ENCODE peak calls at places on chromosomes 5 and 9, in six cellular contexts. One of them, this sample, is unnamed.

GRCh38 chr5:160379485-160379884 is 9.1 kb upstream of the C1QTNF2 start:
- DNase-seq in GM12878: no peak
- DNase-seq in HepG2: no peak
- DNase-seq in HCT116: no peak
- DNase-seq in K562: no peak
- DNase-seq in IMR-90: no peak
- DNase-seq in this sample: no peak

GRCh38 chr5:111411321-111411720 is 101.0 kb downstream of the STARD4 start:
- DNase-seq in K562: no peak
- DNase-seq in GM12878: no peak
- DNase-seq in IMR-90: peak
- DNase-seq in HCT116: no peak
- DNase-seq in HepG2: no peak
- DNase-seq in this sample: no peak

GRCh38 chr9:6944093-6944551 is 186.3 kb downstream of the KDM4C start:
- DNase-seq in HepG2: no peak
- DNase-seq in GM12878: no peak
- DNase-seq in K562: no peak
- DNase-seq in IMR-90: peak
- DNase-seq in HCT116: no peak
- DNase-seq in this sample: no peak

GRCh38 chr5:131148835-131149234 is 16.2 kb downstream of the HINT1 start:
- DNase-seq in GM12878: no peak
- DNase-seq in HCT116: no peak
- DNase-seq in IMR-90: no peak
- DNase-seq in HepG2: no peak
- DNase-seq in K562: no peak
- DNase-seq in this sample: no peak

GRCh38 chr5:14109041-14109747 is 33.9 kb upstream of the TRIO start:
- DNase-seq in IMR-90: peak
- DNase-seq in HCT116: no peak
- DNase-seq in K562: no peak
- DNase-seq in HepG2: no peak
- DNase-seq in GM12878: peak
- DNase-seq in this sample: peak

GRCh38 chr5:145658435-145658834 is 176.7 kb downstream of the PRELID2 start:
- DNase-seq in HepG2: no peak
- DNase-seq in K562: no peak
- DNase-seq in IMR-90: no peak
- DNase-seq in GM12878: no peak
- DNase-seq in HCT116: no peak
- DNase-seq in this sample: no peak

GRCh38 chr5:84088996-84089395 is 295.7 kb downstream of the EDIL3 start:
- DNase-seq in IMR-90: peak
- DNase-seq in HCT116: peak
- DNase-seq in GM12878: no peak
- DNase-seq in HepG2: peak
- DNase-seq in K562: no peak
- DNase-seq in this sample: no peak

GRCh38 chr5:138229387-138229786 is 16.3 kb upstream of the CDC23 start:
- DNase-seq in GM12878: no peak
- DNase-seq in K562: no peak
- DNase-seq in HepG2: no peak
- DNase-seq in IMR-90: no peak
- DNase-seq in HCT116: no peak
- DNase-seq in this sample: no peak

GRCh38 chr5:126004636-126005035 is 418.6 kb upstream of the GRAMD2B start:
- DNase-seq in IMR-90: no peak
- DNase-seq in HCT116: no peak
- DNase-seq in HepG2: no peak
- DNase-seq in GM12878: no peak
- DNase-seq in K562: no peak
- DNase-seq in this sample: no peak

GRCh38 chr5:23208959-23209431 is 298.4 kb upstream of the PRDM9 start:
- DNase-seq in HepG2: peak
- DNase-seq in IMR-90: peak
- DNase-seq in K562: peak
- DNase-seq in HCT116: no peak
- DNase-seq in GM12878: peak
- DNase-seq in this sample: peak

GRCh38 chr5:149433524-149434131 is 54.5 kb upstream of the IL17B start:
- DNase-seq in HCT116: no peak
- DNase-seq in HepG2: no peak
- DNase-seq in IMR-90: peak
- DNase-seq in K562: no peak
- DNase-seq in GM12878: no peak
- DNase-seq in this sample: no peak

GRCh38 chr9:33524431-33524947 is 438 bp downstream of the ANKRD18B start:
- DNase-seq in HCT116: no peak
- DNase-seq in K562: no peak
- DNase-seq in GM12878: no peak
- DNase-seq in IMR-90: no peak
- DNase-seq in HepG2: no peak
- DNase-seq in this sample: peak

GRCh38 chr9:101455656-101456235 is 20.2 kb upstream of the ALDOB start:
- DNase-seq in GM12878: no peak
- DNase-seq in K562: no peak
- DNase-seq in HepG2: no peak
- DNase-seq in IMR-90: peak
- DNase-seq in HCT116: no peak
- DNase-seq in this sample: no peak

GRCh38 chr5:43413966-43414365 is 1.8 kb upstream of the CCL28 start:
- DNase-seq in IMR-90: no peak
- DNase-seq in HepG2: no peak
- DNase-seq in HCT116: no peak
- DNase-seq in K562: no peak
- DNase-seq in GM12878: no peak
- DNase-seq in this sample: no peak
- TF ChIP-seq CEBPB in IMR-90: no peak
- TF ChIP-seq CEBPB in HepG2: no peak
- TF ChIP-seq CEBPB in HCT116: no peak
- TF ChIP-seq CEBPB in K562: no peak
- TF ChIP-seq CEBPB in GM12878: no peak
- TF ChIP-seq CEBPB in this sample: no peak

GRCh38 chr5:177128551-177128976 is 5.0 kb upstream of the NSD1 start:
- DNase-seq in IMR-90: no peak
- DNase-seq in K562: no peak
- DNase-seq in GM12878: no peak
- DNase-seq in HCT116: no peak
- DNase-seq in HepG2: no peak
- DNase-seq in this sample: no peak
- TF ChIP-seq CEBPB in IMR-90: no peak
- TF ChIP-seq CEBPB in K562: no peak
- TF ChIP-seq CEBPB in GM12878: no peak
- TF ChIP-seq CEBPB in HCT116: no peak
- TF ChIP-seq CEBPB in HepG2: no peak
- TF ChIP-seq CEBPB in this sample: no peak

GRCh38 chr5:53419247-53419646 is 61.2 kb upstream of the FST start:
- DNase-seq in IMR-90: peak
- DNase-seq in K562: no peak
- DNase-seq in HepG2: no peak
- DNase-seq in HCT116: no peak
- DNase-seq in GM12878: no peak
- DNase-seq in this sample: peak
- TF ChIP-seq CEBPB in IMR-90: peak
- TF ChIP-seq CEBPB in K562: no peak
- TF ChIP-seq CEBPB in HepG2: no peak
- TF ChIP-seq CEBPB in HCT116: no peak
- TF ChIP-seq CEBPB in GM12878: no peak
- TF ChIP-seq CEBPB in this sample: no peak

DNA sequence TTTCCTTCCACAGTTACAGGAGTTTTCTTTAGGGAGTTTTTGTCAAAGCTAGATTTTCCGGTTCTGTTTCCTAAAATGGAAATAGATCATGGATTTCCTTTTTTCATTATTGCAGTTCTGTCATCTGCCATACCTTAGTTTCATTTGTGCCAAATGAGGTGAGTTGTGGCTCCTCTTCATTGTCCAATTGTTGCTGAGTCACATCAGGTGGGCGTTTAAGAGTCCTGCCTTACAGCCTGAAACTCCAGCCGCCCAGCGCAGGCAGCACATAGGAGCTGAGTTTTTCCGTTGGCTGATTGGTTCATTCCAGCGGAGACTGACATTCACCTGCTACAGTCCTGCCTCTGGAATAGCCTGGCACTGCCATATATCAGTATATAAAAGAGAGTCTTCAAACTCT is 14.1 kb downstream of the SLC25A25 start:
- DNase-seq in HCT116: peak
- DNase-seq in IMR-90: no peak
- DNase-seq in K562: peak
- DNase-seq in GM12878: no peak
- DNase-seq in HepG2: no peak
- DNase-seq in this sample: no peak
- TF ChIP-seq CEBPB in HCT116: peak
- TF ChIP-seq CEBPB in IMR-90: no peak
- TF ChIP-seq CEBPB in K562: no peak
- TF ChIP-seq CEBPB in GM12878: no peak
- TF ChIP-seq CEBPB in HepG2: no peak
- TF ChIP-seq CEBPB in this sample: no peak

GRCh38 chr5:168455201-168455600 is 31.1 kb upstream of the RARS1 start:
- DNase-seq in HCT116: no peak
- DNase-seq in HepG2: no peak
- DNase-seq in IMR-90: no peak
- DNase-seq in K562: no peak
- DNase-seq in GM12878: no peak
- DNase-seq in this sample: no peak
- TF ChIP-seq CEBPB in HCT116: no peak
- TF ChIP-seq CEBPB in HepG2: no peak
- TF ChIP-seq CEBPB in IMR-90: no peak
- TF ChIP-seq CEBPB in K562: no peak
- TF ChIP-seq CEBPB in GM12878: no peak
- TF ChIP-seq CEBPB in this sample: no peak

DNA sequence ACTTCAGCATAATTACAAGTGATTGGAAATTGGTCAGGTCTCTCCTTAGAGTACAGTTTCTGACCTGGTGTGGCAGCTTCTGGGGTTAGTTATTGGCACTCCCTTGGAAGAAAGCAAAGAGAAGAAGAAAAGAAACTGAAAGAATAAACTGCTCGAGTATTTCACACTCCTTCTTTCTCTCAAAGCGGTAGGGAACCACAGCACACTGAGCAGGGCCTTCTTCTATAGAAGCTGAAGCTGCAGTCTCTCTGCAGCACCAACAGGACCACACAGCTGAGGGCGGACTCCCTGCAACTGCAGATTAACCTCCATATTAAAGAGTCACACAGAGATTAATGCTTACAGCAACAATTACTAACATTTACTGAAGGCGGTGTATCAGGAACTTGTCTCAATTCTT is 152.0 kb downstream of the TRPM6 start:
- DNase-seq in IMR-90: no peak
- DNase-seq in GM12878: no peak
- DNase-seq in HCT116: no peak
- DNase-seq in K562: no peak
- DNase-seq in HepG2: no peak
- DNase-seq in this sample: no peak
- TF ChIP-seq CEBPB in IMR-90: no peak
- TF ChIP-seq CEBPB in GM12878: no peak
- TF ChIP-seq CEBPB in HCT116: no peak
- TF ChIP-seq CEBPB in K562: no peak
- TF ChIP-seq CEBPB in HepG2: no peak
- TF ChIP-seq CEBPB in this sample: no peak

GRCh38 chr5:151781201-151781600 is 9.4 kb downstream of the G3BP1 start:
- DNase-seq in HCT116: no peak
- DNase-seq in IMR-90: no peak
- DNase-seq in GM12878: no peak
- DNase-seq in HepG2: no peak
- DNase-seq in K562: no peak
- DNase-seq in this sample: no peak
- TF ChIP-seq CEBPB in HCT116: no peak
- TF ChIP-seq CEBPB in IMR-90: no peak
- TF ChIP-seq CEBPB in GM12878: no peak
- TF ChIP-seq CEBPB in HepG2: peak
- TF ChIP-seq CEBPB in K562: peak
- TF ChIP-seq CEBPB in this sample: no peak

DNA sequence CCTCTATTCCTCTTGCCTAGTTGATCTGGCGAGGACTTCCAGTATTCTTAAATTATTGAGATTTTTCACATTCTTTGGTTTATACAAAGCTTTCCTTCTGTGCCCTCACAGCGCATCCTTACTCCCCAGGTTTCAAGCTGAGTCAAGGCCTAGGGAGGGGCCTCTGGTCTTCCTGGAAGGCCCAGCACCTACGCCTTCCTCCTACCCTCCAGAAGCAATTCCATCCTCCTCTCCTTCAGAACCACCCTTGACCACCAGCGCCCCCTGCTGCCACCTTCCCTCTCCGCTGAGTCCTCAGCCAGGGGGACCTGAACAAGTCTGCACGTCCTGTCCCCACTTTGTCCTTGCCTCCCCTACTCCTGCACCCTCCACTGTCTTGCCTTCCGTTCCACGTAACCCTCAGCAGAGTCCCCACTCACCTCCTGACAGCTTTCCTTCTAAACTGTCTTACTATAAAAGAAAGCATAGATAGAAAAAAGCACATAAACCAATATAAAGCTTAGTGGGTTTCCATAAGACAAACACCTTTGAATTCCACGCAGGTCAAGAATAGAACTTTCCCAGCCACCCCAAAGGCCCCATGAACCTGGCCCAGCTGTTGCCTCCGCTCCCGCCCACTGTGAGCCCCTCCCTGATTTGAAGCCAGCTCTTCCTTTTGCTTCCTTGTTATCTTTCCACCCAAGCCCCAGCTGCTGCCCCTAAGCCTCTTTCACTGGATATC is 63.0 kb upstream of the CTSL start:
- DNase-seq in HepG2: peak
- DNase-seq in IMR-90: peak
- DNase-seq in K562: peak
- DNase-seq in HCT116: peak
- DNase-seq in GM12878: no peak
- DNase-seq in this sample: peak
- TF ChIP-seq CEBPB in HepG2: no peak
- TF ChIP-seq CEBPB in IMR-90: no peak
- TF ChIP-seq CEBPB in K562: no peak
- TF ChIP-seq CEBPB in HCT116: no peak
- TF ChIP-seq CEBPB in GM12878: no peak
- TF ChIP-seq CEBPB in this sample: no peak